ENCODE peak calls at places on chromosomes 11 and 22, in five cellular contexts. I is IMR-90, A is H1, C is K562, Q is HepG2. U is an unnamed sample.

GRCh38 chr11:93199616-93200015 is 1.8 kb upstream of the SLC36A4 start:
- DNase-seq in Q (no peak), I (no peak), C (no peak), A (no peak), U (no peak)

GRCh38 chr11:10436733-10437132 is 18.3 kb upstream of the AMPD3 start:
- DNase-seq in I (no peak), A (no peak), C (no peak), Q (no peak), U (no peak)

GRCh38 chr22:37464181-37464580 is 22.0 kb downstream of the MFNG start:
- DNase-seq in A (no peak), C (no peak), I (no peak), Q (no peak), U (no peak)

GRCh38 chr22:31893460-31893859 is 50.9 kb upstream of the YWHAH start:
- DNase-seq in Q (peak), C (no peak), A (no peak), I (no peak), U (no peak)

GRCh38 chr11:67024410-67024809 is 1.5 kb downstream of the SYT12 start:
- DNase-seq in C (no peak), A (no peak), Q (no peak), I (no peak), U (no peak)

GRCh38 chr22:45036154-45036553 is 26.3 kb upstream of the PHF21B start:
- DNase-seq in C (no peak), A (no peak), Q (no peak), I (peak), U (no peak)

GRCh38 chr11:74011360-74012071 is 2.6 kb upstream of the UCP3 start:
- DNase-seq in I (peak), A (no peak), Q (no peak), C (peak), U (no peak)

GRCh38 chr11:71285111-71285510 is 32.7 kb upstream of the SHANK2 start:
- DNase-seq in A (no peak), I (no peak), C (no peak), Q (no peak), U (no peak)

GRCh38 chr22:17120281-17120680 is 879 bp downstream of the TMEM121B start:
- DNase-seq in A (peak), Q (no peak), I (peak), C (peak), U (peak)

GRCh38 chr22:43155789-43156188 is 4.4 kb downstream of the TSPO start:
- DNase-seq in Q (no peak), A (no peak), I (no peak), C (no peak), U (no peak)

GRCh38 chr11:115127790-115128189 is 376.4 kb downstream of the CADM1 start:
- DNase-seq in Q (no peak), I (no peak), A (no peak), C (no peak), U (no peak)

GRCh38 chr22:33842421-33843094 is 77.7 kb downstream of the LARGE1 start:
- DNase-seq in A (no peak), Q (no peak), C (no peak), I (no peak), U (no peak)

GRCh38 chr11:2807801-2808241 is 77.8 kb downstream of the CDKN1C start:
- DNase-seq in Q (no peak), C (no peak), A (no peak), I (no peak), U (no peak)
- TF ChIP-seq USF2 in Q (no peak), C (no peak), A (no peak), I (no peak), U (no peak)

GRCh38 chr11:35106595-35106994 is 32.4 kb upstream of the CD44 start:
- DNase-seq in C (no peak), A (no peak), Q (no peak), I (no peak), U (no peak)
- TF ChIP-seq MAFK in C (no peak), A (no peak), Q (no peak), I (no peak), U (no peak)

DNA sequence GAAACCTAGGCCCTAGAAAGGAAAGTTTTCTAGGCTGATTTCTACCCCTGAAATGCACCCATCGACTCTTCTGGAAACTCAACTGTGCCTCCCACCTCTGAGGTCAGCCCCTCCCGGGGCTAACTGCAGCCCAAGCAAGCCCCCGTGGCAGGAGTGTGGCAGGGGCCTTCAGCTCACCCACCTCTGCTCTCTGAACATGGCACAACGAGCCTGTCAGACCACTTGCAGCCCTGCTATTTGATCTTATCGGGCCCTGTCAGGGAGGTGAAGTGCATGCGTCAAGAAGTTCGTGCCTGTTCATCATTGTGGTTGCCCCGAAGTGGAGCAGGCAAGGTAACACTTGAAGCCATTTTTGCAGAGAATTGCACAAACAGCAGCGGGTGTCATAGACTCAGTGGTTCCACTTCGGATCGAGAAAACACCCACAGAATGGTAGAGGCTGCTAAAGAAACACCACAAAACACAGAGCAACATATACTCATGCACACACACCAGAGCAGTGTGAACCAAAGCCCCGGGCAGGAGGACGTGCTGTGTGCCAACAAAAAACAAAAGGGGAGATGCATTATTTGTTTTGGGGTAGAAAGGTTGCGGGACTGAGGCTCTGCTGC is 262.7 kb downstream of the ETS1 start:
- DNase-seq in I (no peak), Q (no peak), C (no peak), A (no peak), U (no peak)
- TF ChIP-seq USF2 in I (no peak), Q (no peak), C (no peak), A (no peak), U (no peak)

GRCh38 chr11:57244911-57245310 is 7.9 kb upstream of the APLNR start:
- DNase-seq in I (no peak), Q (no peak), C (no peak), A (no peak), U (no peak)

GRCh38 chr11:57249384-57250319 is 12.6 kb upstream of the APLNR start:
- DNase-seq in Q (peak), A (peak), C (peak), I (peak), U (peak)

GRCh38 chr11:57251037-57251436 is 14.0 kb upstream of the APLNR start:
- DNase-seq in C (no peak), Q (no peak), I (no peak), A (no peak), U (no peak)

GRCh38 chr11:57251491-57252104 is 14.5 kb upstream of the APLNR start:
- DNase-seq in A (no peak), I (peak), C (peak), Q (no peak), U (no peak)

GRCh38 chr11:57248780-57249383 is 11.8 kb upstream of the APLNR start:
- DNase-seq in I (peak), Q (peak), A (peak), C (peak), U (peak)
- TF ChIP-seq MAFK in I (no peak), Q (no peak), A (no peak), C (no peak), U (no peak)

DNA sequence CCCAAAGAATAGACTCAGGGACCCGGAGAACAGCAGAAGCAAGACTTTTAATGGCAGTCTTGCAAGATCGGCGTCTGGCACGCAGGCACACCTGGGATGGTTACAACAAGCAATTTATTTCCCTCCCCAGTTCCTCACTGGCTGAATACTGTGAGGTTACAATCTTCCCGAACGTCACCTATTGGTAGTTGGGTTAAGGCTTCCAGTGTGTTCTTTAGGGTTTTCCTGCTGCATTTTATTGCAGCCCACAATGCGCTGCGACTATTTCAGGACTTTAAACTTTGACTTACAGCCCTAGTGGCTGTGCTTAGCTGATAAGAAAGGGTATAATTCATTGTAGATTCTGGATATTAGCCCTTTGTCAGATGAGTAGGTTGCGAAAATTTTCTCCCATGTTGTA is 11.5 kb upstream of the TRIM68 start:
- DNase-seq in I (no peak), Q (no peak), C (peak), A (no peak), U (no peak)
- TF ChIP-seq USF2 in I (no peak), Q (no peak), C (no peak), A (no peak), U (no peak)

DNA sequence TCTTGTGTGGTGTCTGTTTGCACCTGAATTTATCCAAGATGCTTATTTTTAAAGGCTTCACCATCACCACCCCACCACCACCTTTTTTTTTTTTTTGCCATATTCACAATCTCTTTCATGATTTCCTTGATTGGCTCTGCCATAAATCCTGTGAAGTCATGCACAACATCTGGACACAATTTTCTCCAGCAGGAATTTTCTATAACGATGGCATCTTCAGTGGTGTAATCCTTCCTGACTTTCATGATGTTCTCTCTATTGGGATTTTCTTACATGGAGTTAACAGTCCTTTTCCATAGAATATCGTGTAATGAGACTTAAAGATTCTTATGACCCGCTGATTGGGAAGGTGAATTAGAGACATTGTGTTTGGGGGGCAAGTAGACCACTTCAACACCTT is 17.8 kb downstream of the ZFP91 start:
- DNase-seq in I (no peak), Q (no peak), C (no peak), A (no peak), U (no peak)
- TF ChIP-seq MAFK in I (no peak), Q (no peak), C (no peak), A (no peak), U (no peak)

GRCh38 chr11:85970593-85970992 is 98.3 kb downstream of the PICALM start:
- DNase-seq in C (no peak), A (no peak), Q (peak), I (no peak), U (no peak)

GRCh38 chr11:85974126-85974525 is 94.8 kb downstream of the PICALM start:
- DNase-seq in Q (no peak), A (no peak), I (peak), C (peak), U (no peak)

GRCh38 chr11:85977751-85978160 is 91.1 kb downstream of the PICALM start:
- DNase-seq in C (no peak), Q (no peak), A (no peak), I (no peak), U (no peak)

DNA sequence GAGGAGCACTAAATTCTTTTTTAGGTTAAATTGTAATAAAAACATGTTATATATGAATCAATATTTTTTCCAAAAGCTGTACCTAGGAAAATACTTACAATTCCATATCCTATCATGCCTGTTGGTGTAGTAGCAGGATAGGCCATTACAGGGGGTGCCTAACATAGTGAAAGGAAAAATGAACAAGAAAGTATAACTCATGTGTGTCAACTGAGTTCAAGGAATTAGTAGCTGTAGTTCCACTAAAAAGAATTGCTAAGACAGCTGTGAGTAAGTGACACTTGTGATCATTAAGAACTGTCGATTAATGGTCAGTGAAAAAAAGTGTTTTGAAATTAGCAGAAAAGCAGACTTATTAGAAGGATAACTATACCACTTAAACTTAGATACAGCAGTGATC is 92.4 kb downstream of the PICALM start:
- DNase-seq in Q (no peak), I (no peak), C (no peak), A (no peak), U (no peak)
- TF ChIP-seq USF2 in Q (no peak), I (no peak), C (no peak), A (no peak), U (no peak)

DNA sequence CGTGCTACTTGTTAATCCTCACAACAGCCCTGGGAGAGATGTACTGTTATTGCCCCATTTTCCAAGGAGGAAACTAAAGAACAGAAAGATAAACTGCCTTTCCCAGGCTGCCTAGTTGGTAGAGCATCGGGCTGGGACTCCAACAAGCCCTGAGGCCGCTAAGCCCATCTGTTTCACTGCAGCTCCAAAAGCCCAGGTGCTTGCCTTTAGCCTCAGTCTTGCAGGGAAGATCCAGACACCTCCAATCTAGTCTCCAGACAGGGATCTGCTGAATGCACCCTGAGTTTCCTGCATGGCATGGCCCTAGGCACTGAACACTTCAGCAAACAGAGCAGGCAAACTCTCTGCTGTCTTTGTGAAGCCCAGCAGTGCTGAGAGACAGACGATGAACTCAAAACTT is 25.4 kb downstream of the SPATA19 start:
- DNase-seq in I (no peak), Q (no peak), A (peak), C (no peak), U (no peak)
- TF ChIP-seq MAFK in I (no peak), Q (no peak), A (no peak), C (no peak), U (no peak)

GRCh38 chr22:23305922-23306374 is 125.6 kb downstream of the BCR start:
- DNase-seq in C (no peak), A (no peak), Q (no peak), I (peak), U (no peak)
- TF ChIP-seq USF2 in C (no peak), A (no peak), Q (no peak), I (no peak), U (no peak)